ENCODE peak calls at places on chromosomes 2 and 18, in nine cellular contexts. I, W, Z, A, D, J, H, O and R are unnamed samples.

GRCh38 chr2:26139269-26140183 is 33.4 kb upstream of the GAREM2 start:
- DNase-seq in I (no peak), W (no peak), Z (no peak), A (no peak), D (peak), J (no peak), H (no peak), O (no peak), R (peak)

GRCh38 chr2:37323770-37324535 is 680 bp downstream of the PRKD3 start:
- DNase-seq in I (peak), W (peak), Z (peak), A (no peak), D (peak), J (no peak), H (peak), O (no peak), R (peak)

GRCh38 chr2:128362186-128362888 is 43.7 kb upstream of the HS6ST1 start:
- DNase-seq in I (no peak), W (no peak), Z (no peak), A (no peak), D (no peak), J (no peak), H (no peak), O (no peak), R (no peak)

GRCh38 chr2:67255933-67256615 is 141.1 kb upstream of the ETAA1 start:
- DNase-seq in I (no peak), W (peak), Z (no peak), A (no peak), D (no peak), J (peak), H (no peak), O (no peak), R (no peak)

GRCh38 chr18:31667185-31667584 is 17.2 kb downstream of the B4GALT6 start:
- DNase-seq in I (no peak), W (peak), Z (no peak), A (no peak), D (no peak), J (no peak), H (no peak), O (no peak), R (no peak)

GRCh38 chr2:54497738-54498680 is 41.9 kb downstream of the SPTBN1 start:
- DNase-seq in I (no peak), W (peak), Z (peak), A (no peak), D (peak), J (no peak), H (peak), O (no peak), R (peak)

GRCh38 chr2:148993336-148993735 is 45.2 kb upstream of the LYPD6B start:
- DNase-seq in I (no peak), W (no peak), Z (no peak), A (no peak), D (no peak), J (no peak), H (no peak), O (no peak), R (no peak)

GRCh38 chr2:167944825-167945659 is 302.4 kb downstream of the STK39 start:
- DNase-seq in I (no peak), W (peak), Z (no peak), A (no peak), D (no peak), J (no peak), H (peak), O (no peak), R (no peak)

GRCh38 chr2:43486604-43487003 is 109.2 kb downstream of the THADA start:
- DNase-seq in I (no peak), W (no peak), Z (no peak), A (no peak), D (no peak), J (no peak), H (peak), O (no peak), R (no peak)

GRCh38 chr2:71669628-71670429 is 216.5 kb downstream of the DYSF start:
- DNase-seq in I (no peak), W (no peak), Z (no peak), A (no peak), D (no peak), J (no peak), H (no peak), O (no peak), R (no peak)

GRCh38 chr2:1990151-1990589 is 245.9 kb upstream of the PXDN start:
- DNase-seq in I (no peak), W (no peak), Z (no peak), A (no peak), D (no peak), J (no peak), H (no peak), O (no peak), R (no peak)

GRCh38 chr2:155517362-155517761 is 815.2 kb downstream of the NR4A2 start:
- DNase-seq in I (no peak), W (no peak), Z (no peak), A (no peak), D (no peak), J (no peak), H (no peak), O (no peak), R (no peak)

GRCh38 chr2:172178035-172178434 is 75.3 kb upstream of the DLX2 start:
- DNase-seq in I (no peak), W (peak), Z (peak), A (peak), D (no peak), J (no peak), H (no peak), O (no peak), R (no peak)

GRCh38 chr2:7023542-7023941 is 106.3 kb downstream of the RNF144A start:
- DNase-seq in I (no peak), W (no peak), Z (no peak), A (no peak), D (peak), J (no peak), H (no peak), O (no peak), R (peak)

GRCh38 chr2:733495-733894 is 56.3 kb upstream of the TMEM18 start:
- DNase-seq in I (no peak), W (no peak), Z (no peak), A (no peak), D (no peak), J (no peak), H (no peak), O (no peak), R (no peak)

GRCh38 chr2:175976758-175977157 is 25.3 kb downstream of the LNPK start:
- DNase-seq in I (no peak), W (peak), Z (peak), A (no peak), D (no peak), J (no peak), H (no peak), O (no peak), R (peak)

GRCh38 chr2:126700073-126700581 is 44.2 kb downstream of the GYPC start:
- DNase-seq in I (no peak), W (no peak), Z (no peak), A (no peak), D (no peak), J (no peak), H (no peak), O (no peak), R (no peak)

GRCh38 chr2:199273043-199273647 is 184.6 kb downstream of the SATB2 start:
- DNase-seq in I (no peak), W (peak), Z (no peak), A (no peak), D (no peak), J (no peak), H (no peak), O (no peak), R (no peak)

GRCh38 chr2:54999182-54999581 is 51.1 kb downstream of the RTN4 start:
- DNase-seq in I (no peak), W (peak), Z (no peak), A (no peak), D (no peak), J (peak), H (no peak), O (no peak), R (no peak)

GRCh38 chr2:105798595-105798994 is 53.9 kb downstream of the NCK2 start:
- DNase-seq in I (peak), W (no peak), Z (no peak), A (no peak), D (peak), J (no peak), H (no peak), O (no peak), R (no peak)

GRCh38 chr2:241161646-241162281 is 11.5 kb downstream of the PPP1R7 start:
- DNase-seq in I (no peak), W (peak), Z (no peak), A (no peak), D (peak), J (no peak), H (no peak), O (no peak), R (no peak)

GRCh38 chr2:230668939-230669303 is 43.7 kb upstream of the CAB39 start:
- DNase-seq in I (no peak), W (no peak), Z (no peak), A (no peak), D (no peak), J (no peak), H (no peak), O (no peak), R (no peak)

GRCh38 chr2:220396287-220396686 is 768.9 kb downstream of the SLC4A3 start:
- DNase-seq in I (no peak), W (no peak), Z (no peak), A (no peak), D (no peak), J (no peak), H (no peak), O (no peak), R (no peak)

GRCh38 chr2:150911766-150912280 is 349.8 kb downstream of the RBM43 start:
- DNase-seq in I (no peak), W (peak), Z (peak), A (no peak), D (no peak), J (no peak), H (peak), O (no peak), R (peak)

GRCh38 chr2:44093970-44094369 is 74.7 kb upstream of the PPM1B start:
- DNase-seq in I (no peak), W (no peak), Z (no peak), A (no peak), D (no peak), J (no peak), H (no peak), O (no peak), R (no peak)

GRCh38 chr2:118851650-118852049 is 4.2 kb upstream of the EN1 start:
- DNase-seq in I (no peak), W (no peak), Z (no peak), A (no peak), D (no peak), J (no peak), H (no peak), O (no peak), R (no peak)

GRCh38 chr18:61333271-61333745 is at the start of gene CDH20:
- DNase-seq in I (no peak), W (no peak), Z (no peak), A (no peak), D (no peak), J (no peak), H (no peak), O (no peak), R (no peak)

GRCh38 chr2:82344670-82345069 is 2040.1 kb upstream of the LRRTM1 start:
- DNase-seq in I (no peak), W (no peak), Z (peak), A (no peak), D (no peak), J (no peak), H (peak), O (no peak), R (peak)

GRCh38 chr2:173631123-173631450 is 276.4 kb downstream of the CDCA7 start:
- DNase-seq in I (no peak), W (peak), Z (no peak), A (no peak), D (no peak), J (peak), H (no peak), O (no peak), R (peak)

GRCh38 chr2:396903-397302 is 109.0 kb upstream of the ALKAL2 start:
- DNase-seq in I (no peak), W (no peak), Z (no peak), A (no peak), D (no peak), J (no peak), H (no peak), O (no peak), R (no peak)

GRCh38 chr18:55250729-55251128 is 291.5 kb upstream of the CCDC68 start:
- DNase-seq in I (no peak), W (no peak), Z (no peak), A (no peak), D (no peak), J (no peak), H (no peak), O (no peak), R (no peak)

GRCh38 chr2:127161176-127162136 is 54.5 kb upstream of the BIN1 start:
- DNase-seq in I (no peak), W (no peak), Z (peak), A (no peak), D (peak), J (peak), H (no peak), O (no peak), R (no peak)

GRCh38 chr2:166106431-166107015 is 21.3 kb downstream of the SCN1A start:
- DNase-seq in I (no peak), W (peak), Z (peak), A (no peak), D (no peak), J (peak), H (peak), O (no peak), R (peak)

GRCh38 chr18:50578651-50579050 is 18.8 kb downstream of the MAPK4 start:
- DNase-seq in I (no peak), W (no peak), Z (no peak), A (no peak), D (peak), J (no peak), H (no peak), O (peak), R (peak)

GRCh38 chr2:135494503-135494902 is 36.5 kb downstream of the ZRANB3 start:
- DNase-seq in I (no peak), W (peak), Z (no peak), A (no peak), D (no peak), J (no peak), H (no peak), O (no peak), R (no peak)

GRCh38 chr2:132416080-132416911 is at the start of gene GPR39:
- DNase-seq in I (no peak), W (peak), Z (peak), A (peak), D (peak), J (peak), H (peak), O (peak), R (peak)

GRCh38 chr18:24427484-24427883 is 1.0 kb downstream of the IMPACT start:
- DNase-seq in I (no peak), W (peak), Z (peak), A (no peak), D (no peak), J (no peak), H (peak), O (no peak), R (no peak)

GRCh38 chr2:45929674-45930395 is 278.4 kb downstream of the PRKCE start:
- DNase-seq in I (no peak), W (no peak), Z (no peak), A (no peak), D (no peak), J (no peak), H (no peak), O (no peak), R (no peak)